ENCODE peak calls at places on chromosomes 3 and 15, in six cellular contexts. One of them, this sample, is unnamed.

GRCh38 chr3:178454714-178455113 is 81.5 kb upstream of the KCNMB2 start:
- DNase-seq in GM23338: no peak
- DNase-seq in WTC11: no peak
- DNase-seq in GM12878: no peak
- DNase-seq in H1: no peak
- DNase-seq in HepG2: no peak
- DNase-seq in this sample: no peak

GRCh38 chr3:190299969-190300368 is 22.3 kb downstream of the CLDN1 start:
- DNase-seq in GM23338: no peak
- DNase-seq in WTC11: no peak
- DNase-seq in GM12878: no peak
- DNase-seq in H1: no peak
- DNase-seq in HepG2: no peak
- DNase-seq in this sample: no peak

GRCh38 chr3:50137567-50137966 is 17.6 kb upstream of the SEMA3F start:
- DNase-seq in GM23338: no peak
- DNase-seq in WTC11: no peak
- DNase-seq in GM12878: no peak
- DNase-seq in H1: no peak
- DNase-seq in HepG2: no peak
- DNase-seq in this sample: no peak

GRCh38 chr3:71130516-71131384 is 452.8 kb downstream of the FOXP1 start:
- DNase-seq in GM23338: peak; percentile 70
- DNase-seq in WTC11: no peak
- DNase-seq in GM12878: no peak
- DNase-seq in H1: no peak
- DNase-seq in HepG2: peak; percentile 35
- DNase-seq in this sample: no peak

GRCh38 chr15:65303687-65304392 is 637 bp upstream of the RNU5B-1 start:
- DNase-seq in GM23338: peak; percentile 81
- DNase-seq in WTC11: peak; percentile 67
- DNase-seq in GM12878: no peak
- DNase-seq in H1: no peak
- DNase-seq in HepG2: peak; percentile 50
- DNase-seq in this sample: no peak

GRCh38 chr3:193844472-193844871 is 251.5 kb downstream of the OPA1 start:
- DNase-seq in GM23338: no peak
- DNase-seq in WTC11: no peak
- DNase-seq in GM12878: no peak
- DNase-seq in H1: no peak
- DNase-seq in HepG2: no peak
- DNase-seq in this sample: no peak

GRCh38 chr15:101481917-101482525 is 7.5 kb downstream of the PCSK6 start:
- DNase-seq in GM23338: no peak
- DNase-seq in WTC11: no peak
- DNase-seq in GM12878: no peak
- DNase-seq in H1: no peak
- DNase-seq in HepG2: no peak
- DNase-seq in this sample: no peak

GRCh38 chr3:35648347-35648746 is 9.0 kb downstream of the ARPP21 start:
- DNase-seq in GM23338: no peak
- DNase-seq in WTC11: no peak
- DNase-seq in GM12878: no peak
- DNase-seq in H1: no peak
- DNase-seq in HepG2: no peak
- DNase-seq in this sample: no peak

GRCh38 chr3:116192464-116192863 is 252.8 kb downstream of the LSAMP start:
- DNase-seq in GM23338: no peak
- DNase-seq in WTC11: no peak
- DNase-seq in GM12878: no peak
- DNase-seq in H1: no peak
- DNase-seq in HepG2: no peak
- DNase-seq in this sample: no peak

GRCh38 chr15:84725001-84725491 is 9.1 kb upstream of the SEC11A start:
- DNase-seq in GM23338: no peak
- DNase-seq in WTC11: no peak
- DNase-seq in GM12878: peak; percentile 71
- DNase-seq in H1: no peak
- DNase-seq in HepG2: no peak
- DNase-seq in this sample: no peak

GRCh38 chr3:140216249-140216648 is 281.3 kb downstream of the CLSTN2 start:
- DNase-seq in GM23338: peak; percentile 16
- DNase-seq in WTC11: no peak
- DNase-seq in GM12878: no peak
- DNase-seq in H1: no peak
- DNase-seq in HepG2: no peak
- DNase-seq in this sample: peak; percentile 55

GRCh38 chr3:64667138-64667537 is 20.7 kb downstream of the ADAMTS9 start:
- DNase-seq in GM23338: no peak
- DNase-seq in WTC11: no peak
- DNase-seq in GM12878: no peak
- DNase-seq in H1: no peak
- DNase-seq in HepG2: no peak
- DNase-seq in this sample: no peak

GRCh38 chr15:22918596-22919140 is 61.5 kb downstream of the CYFIP1 start:
- DNase-seq in GM23338: no peak
- DNase-seq in WTC11: no peak
- DNase-seq in GM12878: no peak
- DNase-seq in H1: no peak
- DNase-seq in HepG2: no peak
- DNase-seq in this sample: no peak

GRCh38 chr3:158842946-158843345 is 41.1 kb downstream of the MFSD1 start:
- DNase-seq in GM23338: no peak
- DNase-seq in WTC11: no peak
- DNase-seq in GM12878: no peak
- DNase-seq in H1: no peak
- DNase-seq in HepG2: no peak
- DNase-seq in this sample: no peak

GRCh38 chr15:60590935-60591490 is 112.1 kb upstream of the ICE2 start:
- DNase-seq in GM23338: peak; percentile 82
- DNase-seq in WTC11: peak; percentile 71
- DNase-seq in GM12878: no peak
- DNase-seq in H1: no peak
- DNase-seq in HepG2: peak; percentile 96
- DNase-seq in this sample: no peak

GRCh38 chr15:74592222-74592621 is 23.4 kb upstream of the CLK3 start:
- DNase-seq in GM23338: no peak
- DNase-seq in WTC11: no peak
- DNase-seq in GM12878: no peak
- DNase-seq in H1: no peak
- DNase-seq in HepG2: no peak
- DNase-seq in this sample: no peak

GRCh38 chr3:124826703-124827102 is 60.5 kb downstream of the ITGB5 start:
- DNase-seq in GM23338: peak; percentile 79
- DNase-seq in WTC11: no peak
- DNase-seq in GM12878: no peak
- DNase-seq in H1: peak; percentile 41
- DNase-seq in HepG2: no peak
- DNase-seq in this sample: no peak

GRCh38 chr3:183370391-183370790 is 58.0 kb downstream of the MCF2L2 start:
- DNase-seq in GM23338: no peak
- DNase-seq in WTC11: no peak
- DNase-seq in GM12878: no peak
- DNase-seq in H1: no peak
- DNase-seq in HepG2: no peak
- DNase-seq in this sample: no peak

GRCh38 chr3:183369117-183369516 is 59.3 kb downstream of the MCF2L2 start:
- DNase-seq in GM23338: no peak
- DNase-seq in WTC11: no peak
- DNase-seq in GM12878: no peak
- DNase-seq in H1: no peak
- DNase-seq in HepG2: no peak
- DNase-seq in this sample: no peak

GRCh38 chr3:183369626-183370025 is 58.8 kb downstream of the MCF2L2 start:
- DNase-seq in GM23338: no peak
- DNase-seq in WTC11: no peak
- DNase-seq in GM12878: no peak
- DNase-seq in H1: no peak
- DNase-seq in HepG2: no peak
- DNase-seq in this sample: no peak

GRCh38 chr3:183372911-183373310 is 55.5 kb downstream of the MCF2L2 start:
- DNase-seq in GM23338: no peak
- DNase-seq in WTC11: no peak
- DNase-seq in GM12878: no peak
- DNase-seq in H1: no peak
- DNase-seq in HepG2: no peak
- DNase-seq in this sample: no peak

GRCh38 chr3:183371672-183371968 is 56.8 kb downstream of the MCF2L2 start:
- DNase-seq in GM23338: no peak
- DNase-seq in WTC11: no peak
- DNase-seq in GM12878: no peak
- DNase-seq in H1: no peak
- DNase-seq in HepG2: no peak
- DNase-seq in this sample: no peak
- TF ChIP-seq CREB1 in GM23338: no peak
- TF ChIP-seq CREB1 in WTC11: no peak
- TF ChIP-seq CREB1 in GM12878: no peak
- TF ChIP-seq CREB1 in H1: no peak
- TF ChIP-seq CREB1 in HepG2: no peak
- TF ChIP-seq CREB1 in this sample: no peak

DNA sequence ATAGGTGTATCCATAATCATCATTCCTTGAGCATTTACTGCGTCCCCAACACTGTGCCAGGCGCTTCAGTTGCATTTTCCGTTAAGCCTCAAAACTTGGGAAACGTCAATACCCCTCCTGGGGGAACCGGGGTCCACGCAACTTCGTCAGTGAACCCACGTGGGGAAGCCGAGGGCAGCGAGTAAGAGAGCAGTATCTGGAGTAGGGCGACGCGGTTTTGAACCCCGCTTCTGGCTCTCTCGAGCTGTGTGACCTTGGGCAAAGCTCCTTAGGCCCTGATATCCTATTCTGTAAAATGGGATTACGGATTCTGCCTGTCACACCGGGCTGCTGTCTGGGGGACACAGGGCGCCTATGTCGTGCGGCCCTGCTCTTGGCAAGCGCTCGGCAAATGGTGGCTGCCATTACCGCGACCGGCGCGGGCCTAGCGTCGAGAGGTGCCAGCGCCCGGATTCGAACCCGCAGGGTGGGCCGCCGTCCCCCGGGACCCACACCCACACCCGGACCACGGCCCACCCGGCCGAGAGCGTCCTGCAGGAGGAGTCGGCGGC is 590 bp downstream of the POLG start:
- DNase-seq in GM23338: no peak
- DNase-seq in WTC11: no peak
- DNase-seq in GM12878: no peak
- DNase-seq in H1: no peak
- DNase-seq in HepG2: no peak
- DNase-seq in this sample: no peak
- TF ChIP-seq CREB1 in GM23338: no peak
- TF ChIP-seq CREB1 in WTC11: no peak
- TF ChIP-seq CREB1 in GM12878: no peak
- TF ChIP-seq CREB1 in H1: no peak
- TF ChIP-seq CREB1 in HepG2: no peak
- TF ChIP-seq CREB1 in this sample: no peak

DNA sequence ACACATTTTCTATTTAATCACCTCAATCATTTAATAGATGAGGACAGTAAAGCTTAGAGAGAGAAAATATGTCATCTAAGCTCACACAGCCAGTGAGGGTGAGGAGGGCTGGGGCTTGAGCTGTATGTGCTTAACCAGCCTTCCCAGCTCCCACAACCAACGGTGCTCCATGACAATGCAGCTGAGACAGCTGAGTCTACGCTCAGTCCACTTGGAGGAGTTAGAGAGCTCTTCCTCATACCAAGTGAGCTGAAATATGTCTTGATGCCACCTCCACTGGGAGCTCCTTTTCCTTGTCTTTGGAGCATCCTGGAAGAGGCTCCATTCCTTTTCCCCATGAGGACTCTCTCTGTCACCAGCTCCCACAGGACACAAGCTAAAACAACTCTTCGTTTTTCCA is 9.3 kb downstream of the HOMER2 start:
- DNase-seq in GM23338: peak; percentile 43
- DNase-seq in WTC11: no peak
- DNase-seq in GM12878: no peak
- DNase-seq in H1: no peak
- DNase-seq in HepG2: no peak
- DNase-seq in this sample: no peak
- TF ChIP-seq CREB1 in GM23338: no peak
- TF ChIP-seq CREB1 in WTC11: no peak
- TF ChIP-seq CREB1 in GM12878: no peak
- TF ChIP-seq CREB1 in H1: no peak
- TF ChIP-seq CREB1 in HepG2: no peak
- TF ChIP-seq CREB1 in this sample: no peak

GRCh38 chr15:62521396-62521795 is 356.3 kb upstream of the C2CD4B start:
- DNase-seq in GM23338: peak; percentile 47
- DNase-seq in WTC11: no peak
- DNase-seq in GM12878: no peak
- DNase-seq in H1: no peak
- DNase-seq in HepG2: no peak
- DNase-seq in this sample: no peak
- TF ChIP-seq CREB1 in GM23338: no peak
- TF ChIP-seq CREB1 in WTC11: no peak
- TF ChIP-seq CREB1 in GM12878: no peak
- TF ChIP-seq CREB1 in H1: no peak
- TF ChIP-seq CREB1 in HepG2: no peak
- TF ChIP-seq CREB1 in this sample: no peak

DNA sequence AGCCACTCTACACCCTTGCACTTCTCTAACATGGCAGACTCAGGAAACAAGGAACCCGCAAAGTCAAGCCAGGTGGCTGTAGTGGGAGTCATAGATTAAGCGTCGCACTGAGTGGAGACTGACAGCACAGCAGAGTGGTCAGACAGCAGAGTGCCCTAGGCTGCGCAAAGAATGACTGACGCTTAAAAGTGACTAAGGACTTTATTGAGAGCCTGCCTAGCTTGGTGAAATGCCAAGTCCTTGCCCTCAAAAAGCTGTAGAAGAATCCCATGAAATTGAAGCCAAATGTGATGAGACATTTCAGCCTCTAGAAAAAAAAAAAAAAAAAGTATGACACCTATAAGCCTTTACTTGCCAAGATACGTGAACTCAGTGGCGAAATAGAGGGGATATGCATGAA is 30.2 kb downstream of the NCEH1 start:
- DNase-seq in GM23338: no peak
- DNase-seq in WTC11: no peak
- DNase-seq in GM12878: no peak
- DNase-seq in H1: no peak
- DNase-seq in HepG2: no peak
- DNase-seq in this sample: peak; percentile 49
- TF ChIP-seq CREB1 in GM23338: no peak
- TF ChIP-seq CREB1 in WTC11: no peak
- TF ChIP-seq CREB1 in GM12878: no peak
- TF ChIP-seq CREB1 in H1: no peak
- TF ChIP-seq CREB1 in HepG2: no peak
- TF ChIP-seq CREB1 in this sample: no peak

This sample was measured in K562.